ENCODE peak calls at places on chromosomes 11 and 22, in four cellular contexts. H, Y, E and B are unnamed samples.

GRCh38 chr11:9004310-9004945 is 627 bp upstream of the NRIP3 start:
- DNase-seq in Y (no peak), E (peak), H (no peak), B (no peak)

GRCh38 chr11:111720801-111721494 is 45.2 kb downstream of the PPP2R1B start:
- DNase-seq in E (no peak), H (no peak), Y (no peak), B (no peak)

GRCh38 chr11:88324562-88325345 is 12.8 kb downstream of the CTSC start:
- DNase-seq in H (no peak), Y (no peak), E (no peak), B (no peak)

GRCh38 chr22:22799561-22799960 is 88.1 kb upstream of the IGLL5 start:
- DNase-seq in H (no peak), Y (no peak), E (no peak), B (no peak)

GRCh38 chr11:93727985-93728791 is 13.1 kb downstream of the TAF1D start:
- DNase-seq in E (no peak), Y (no peak), H (peak), B (no peak)

GRCh38 chr11:48154162-48154561 is 62.4 kb upstream of the OR4B1 start:
- DNase-seq in E (no peak), H (peak), Y (no peak), B (peak)

GRCh38 chr11:18392434-18393321 is 1.7 kb upstream of the LDHA start:
- DNase-seq in Y (no peak), E (no peak), H (no peak), B (peak)

GRCh38 chr11:69207165-69207889 is 51.6 kb downstream of the SMIM38 start:
- DNase-seq in Y (no peak), H (no peak), E (no peak), B (no peak)

GRCh38 chr22:31241936-31242335 is 29.8 kb downstream of the LIMK2 start:
- DNase-seq in H (peak), E (no peak), Y (no peak), B (no peak)

GRCh38 chr22:25021409-25021808 is 68.9 kb downstream of the KIAA1671 start:
- DNase-seq in E (no peak), H (no peak), Y (no peak), B (no peak)

GRCh38 chr11:59669611-59670009 is 773 bp upstream of the PATL1 start:
- DNase-seq in H (peak), Y (no peak), E (no peak), B (peak)

DNA sequence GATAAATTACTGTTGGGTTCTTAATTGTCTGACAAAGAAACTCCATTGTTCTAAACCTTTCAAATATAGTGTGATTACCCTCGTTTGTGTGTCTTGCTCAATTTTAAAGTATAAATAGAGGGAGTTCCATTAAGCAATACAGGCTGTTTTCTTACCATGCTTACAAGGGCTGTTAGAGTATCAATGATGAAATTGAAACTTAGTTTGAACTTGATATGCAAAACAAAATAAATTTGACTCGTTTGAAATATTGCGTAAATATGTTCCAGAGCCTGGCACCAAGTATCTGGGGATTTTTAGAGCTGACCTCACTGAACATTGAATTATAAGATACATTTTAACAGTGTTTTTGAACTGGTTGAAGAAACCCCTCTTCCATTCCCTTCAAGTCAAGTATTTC is 31.7 kb downstream of the TEAD1 start:
- DNase-seq in E (no peak), Y (no peak), H (no peak), B (peak)
- H3K9ac ChIP-seq in E (no peak), Y (no peak), H (no peak), B (no peak)

GRCh38 chr22:20884454-20884853 is 25.6 kb downstream of the SNAP29 start:
- DNase-seq in Y (no peak), H (no peak), E (no peak), B (no peak)

GRCh38 chr22:20882855-20883254 is 24.0 kb downstream of the SNAP29 start:
- DNase-seq in Y (no peak), E (no peak), H (no peak), B (no peak)

GRCh38 chr22:20885017-20885556 is 26.3 kb downstream of the SNAP29 start:
- DNase-seq in Y (no peak), H (no peak), E (no peak), B (no peak)

GRCh38 chr22:20881231-20881630 is 22.4 kb downstream of the SNAP29 start:
- DNase-seq in Y (no peak), H (peak), E (no peak), B (peak)

DNA sequence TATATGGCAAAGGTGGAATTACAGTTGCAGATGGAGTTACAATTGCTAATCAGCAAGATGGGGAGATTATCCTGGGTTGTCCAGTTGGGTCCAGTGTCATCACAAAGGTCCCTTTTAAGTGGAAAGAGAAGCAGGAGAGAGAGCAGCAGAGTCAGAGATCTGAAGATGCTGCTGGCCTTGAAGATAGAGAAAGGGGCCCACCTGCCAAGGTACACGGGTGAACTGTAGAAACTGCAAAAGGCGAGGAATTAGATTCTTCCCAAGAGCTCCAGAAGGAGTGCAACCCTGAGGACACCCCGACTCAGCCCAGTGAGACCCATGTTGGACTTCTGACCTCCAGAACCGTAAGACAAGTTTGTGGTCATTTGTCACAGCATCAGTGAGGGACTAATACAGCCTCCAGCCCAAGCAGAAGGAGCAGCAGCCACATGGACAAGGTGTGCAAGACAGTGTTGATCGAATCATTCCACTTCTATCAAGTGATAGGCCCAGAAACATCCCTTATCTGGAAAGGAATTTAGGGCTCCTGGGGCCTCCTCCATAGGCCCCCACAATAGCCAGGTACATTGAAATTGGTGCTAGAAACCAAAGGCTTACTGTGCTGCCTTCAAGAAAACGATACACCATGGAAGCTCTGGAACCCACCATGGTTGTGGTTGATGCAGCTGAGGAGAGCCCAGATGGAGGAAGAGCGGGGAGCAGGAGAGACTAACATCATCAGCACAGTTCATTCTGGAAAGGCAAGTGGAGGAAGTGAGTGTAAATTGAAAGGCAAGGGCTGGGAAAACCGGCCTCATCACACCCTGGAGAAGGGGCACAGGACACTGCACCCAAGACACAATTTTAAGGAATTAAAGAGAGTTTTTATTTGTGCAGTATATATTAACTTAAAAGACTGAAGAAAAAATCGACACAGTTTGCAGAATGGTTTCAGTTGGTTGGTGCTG is 23.3 kb downstream of the SNAP29 start:
- DNase-seq in E (no peak), Y (no peak), H (no peak), B (no peak)
- H3K9ac ChIP-seq in E (no peak), Y (no peak), H (no peak), B (no peak)

GRCh38 chr22:42608481-42609361 is 6.0 kb downstream of the POLDIP3 start:
- DNase-seq in E (peak), H (peak), Y (no peak), B (peak)
- H3K9ac ChIP-seq in E (no peak), H (peak), Y (peak), B (peak)

GRCh38 chr11:70244698-70245097 is 25.8 kb upstream of the PPFIA1 start:
- DNase-seq in Y (no peak), H (peak), E (no peak), B (peak)
- H3K9ac ChIP-seq in Y (no peak), H (no peak), E (no peak), B (no peak)